ENCODE peak calls at places on chromosomes 7 and 10, in ten cellular contexts. A is cardiac muscle cell; E is Caki2; H is GM19239; W is RCC 7860; S is activated T-cell treated with anti-CD3 and anti-CD28 coated beads, Interleukin-2, amount 50 U/mL, for 4 hours; K is activated T-helper 1 cell treated with Interleukin-2 at 50 U/mL for 16 hours; Q is upper lobe of right lung; Z is heart right ventricle; X is Daoy. C is an unnamed sample.

GRCh38 chr10:54368984-54369383 is 432.0 kb downstream of the PCDH15 start:
- DNase-seq in A (no peak), E (no peak), H (no peak), W (no peak), S (no peak), K (no peak), Q (no peak), Z (no peak), X (no peak), C (no peak)

GRCh38 chr7:34430456-34430855 is 227.6 kb upstream of the NPSR1 start:
- DNase-seq in A (peak), E (peak), H (no peak), W (peak), S (no peak), K (no peak), Q (no peak), Z (peak), X (peak), C (no peak)

GRCh38 chr10:1166828-1167275 is 110.7 kb downstream of the WDR37 start:
- DNase-seq in A (no peak), E (no peak), H (no peak), W (no peak), S (no peak), K (no peak), Q (peak), Z (no peak), X (no peak), C (no peak)

GRCh38 chr10:44992732-44993225 is 7.9 kb upstream of the ZNF22 start:
- DNase-seq in A (no peak), E (no peak), H (no peak), W (no peak), S (no peak), K (no peak), Q (no peak), Z (no peak), X (no peak), C (no peak)

GRCh38 chr7:47743898-47744612 is 162.1 kb upstream of the TNS3 start:
- DNase-seq in A (peak), E (no peak), H (no peak), W (no peak), S (no peak), K (no peak), Q (no peak), Z (no peak), X (peak), C (no peak)

GRCh38 chr10:89327803-89328441 is at the start of gene IFIT3:
- DNase-seq in A (peak), E (peak), H (no peak), W (peak), S (no peak), K (no peak), Q (no peak), Z (peak), X (peak), C (peak)

GRCh38 chr7:24830440-24831050 is 73.3 kb upstream of the GSDME start:
- DNase-seq in A (no peak), E (no peak), H (no peak), W (no peak), S (no peak), K (no peak), Q (no peak), Z (no peak), X (no peak), C (no peak)

GRCh38 chr7:150326657-150327268 is 3.4 kb upstream of the ACTR3C start:
- DNase-seq in A (no peak), E (peak), H (no peak), W (peak), S (no peak), K (no peak), Q (no peak), Z (no peak), X (no peak), C (no peak)

GRCh38 chr10:28678687-28679457 is 1.6 kb downstream of the BAMBI start:
- DNase-seq in A (peak), E (peak), H (no peak), W (peak), S (no peak), K (no peak), Q (no peak), Z (no peak), X (peak), C (peak)

GRCh38 chr7:75967573-75967997 is 26.8 kb downstream of the TMEM120A start:
- DNase-seq in A (peak), E (no peak), H (no peak), W (no peak), S (no peak), K (no peak), Q (no peak), Z (peak), X (no peak), C (no peak)

GRCh38 chr10:95268438-95268837 is 22.4 kb downstream of the PDLIM1 start:
- DNase-seq in A (peak), E (no peak), H (no peak), W (no peak), S (no peak), K (no peak), Q (no peak), Z (peak), X (peak), C (no peak)

GRCh38 chr10:32923849-32924248 is 34.2 kb downstream of the ITGB1 start:
- DNase-seq in A (no peak), E (no peak), H (no peak), W (no peak), S (no peak), K (no peak), Q (no peak), Z (no peak), X (no peak), C (no peak)

GRCh38 chr7:104983620-104984539 is 30.1 kb upstream of the KMT2E start:
- DNase-seq in A (peak), E (peak), H (peak), W (peak), S (peak), K (peak), Q (peak), Z (peak), X (peak), C (peak)

GRCh38 chr10:30231071-30231652 is 117.9 kb downstream of the MTPAP start:
- DNase-seq in A (no peak), E (no peak), H (no peak), W (no peak), S (no peak), K (no peak), Q (no peak), Z (no peak), X (no peak), C (no peak)

GRCh38 chr10:71382757-71383156 is 14.0 kb upstream of the CDH23 start:
- DNase-seq in A (no peak), E (no peak), H (no peak), W (no peak), S (no peak), K (no peak), Q (no peak), Z (no peak), X (no peak), C (no peak)

GRCh38 chr10:13674645-13675588 is 88.2 kb downstream of the PRPF18 start:
- DNase-seq in A (no peak), E (no peak), H (no peak), W (no peak), S (no peak), K (no peak), Q (no peak), Z (peak), X (no peak), C (no peak)

GRCh38 chr7:102888561-102889233 is 24.1 kb upstream of the LRRC17 start:
- DNase-seq in A (no peak), E (no peak), H (no peak), W (no peak), S (no peak), K (no peak), Q (no peak), Z (no peak), X (no peak), C (no peak)

GRCh38 chr7:135519871-135520270 is 10.0 kb upstream of the CNOT4 start:
- DNase-seq in A (no peak), E (no peak), H (no peak), W (no peak), S (no peak), K (no peak), Q (no peak), Z (no peak), X (no peak), C (no peak)